ENCODE peak calls at places on chromosome 2, in four cellular contexts. One of them, this sample, is unnamed.

GRCh38 chr2:219701847-219702634 is 74.6 kb downstream of the SLC4A3 start:
- DNase-seq in HCT116: no peak
- DNase-seq in K562: no peak
- DNase-seq in HepG2: no peak
- DNase-seq in this sample: peak; percentile 10

GRCh38 chr2:240505946-240506345 is 51.8 kb downstream of the ANKMY1 start:
- DNase-seq in HCT116: no peak
- DNase-seq in K562: no peak
- DNase-seq in HepG2: no peak
- DNase-seq in this sample: no peak

GRCh38 chr2:202512176-202512575 is 122.6 kb upstream of the FAM117B start:
- DNase-seq in HCT116: no peak
- DNase-seq in K562: no peak
- DNase-seq in HepG2: no peak
- DNase-seq in this sample: no peak

GRCh38 chr2:162965151-162965550 is 126.6 kb upstream of the KCNH7 start:
- DNase-seq in HCT116: no peak
- DNase-seq in K562: no peak
- DNase-seq in HepG2: no peak
- DNase-seq in this sample: no peak

GRCh38 chr2:28613616-28614501 is 118.0 kb downstream of the PLB1 start:
- DNase-seq in HCT116: peak; percentile 47
- DNase-seq in K562: no peak
- DNase-seq in HepG2: peak; percentile 42
- DNase-seq in this sample: no peak

GRCh38 chr2:204486855-204487254 is 58.4 kb upstream of the PARD3B start:
- DNase-seq in HCT116: no peak
- DNase-seq in K562: no peak
- DNase-seq in HepG2: no peak
- DNase-seq in this sample: no peak

GRCh38 chr2:237712477-237713377 is 85.3 kb downstream of the LRRFIP1 start:
- DNase-seq in HCT116: no peak
- DNase-seq in K562: no peak
- DNase-seq in HepG2: no peak
- DNase-seq in this sample: peak; percentile 41

GRCh38 chr2:50396301-50396637 is 635.7 kb downstream of the NRXN1 start:
- DNase-seq in HCT116: no peak
- DNase-seq in K562: no peak
- DNase-seq in HepG2: no peak
- DNase-seq in this sample: no peak

GRCh38 chr2:1717129-1717528 is 27.2 kb downstream of the PXDN start:
- DNase-seq in HCT116: no peak
- DNase-seq in K562: no peak
- DNase-seq in HepG2: no peak
- DNase-seq in this sample: no peak

GRCh38 chr2:237214281-237214680 is 128.6 kb downstream of the COPS8 start:
- DNase-seq in HCT116: no peak
- DNase-seq in K562: no peak
- DNase-seq in HepG2: no peak
- DNase-seq in this sample: no peak

GRCh38 chr2:6676776-6677175 is 188.9 kb downstream of the CMPK2 start:
- DNase-seq in HCT116: no peak
- DNase-seq in K562: no peak
- DNase-seq in HepG2: no peak
- DNase-seq in this sample: no peak

GRCh38 chr2:158043181-158043948 is 58.3 kb upstream of the UPP2 start:
- DNase-seq in HCT116: no peak
- DNase-seq in K562: no peak
- DNase-seq in HepG2: no peak
- DNase-seq in this sample: no peak

GRCh38 chr2:72147971-72148369 is 308 bp upstream of the CYP26B1 start:
- DNase-seq in HCT116: no peak
- DNase-seq in K562: no peak
- DNase-seq in HepG2: no peak
- DNase-seq in this sample: no peak

GRCh38 chr2:85578243-85579180 is 1.1 kb downstream of the VAMP8 start:
- DNase-seq in HCT116: no peak
- DNase-seq in K562: peak; percentile 54
- DNase-seq in HepG2: no peak
- DNase-seq in this sample: no peak

GRCh38 chr2:146228659-146229058 is 1616.2 kb upstream of the ACVR2A start:
- DNase-seq in HCT116: no peak
- DNase-seq in K562: no peak
- DNase-seq in HepG2: no peak
- DNase-seq in this sample: no peak

GRCh38 chr2:109558076-109558882 is 55.5 kb downstream of the SEPTIN10 start:
- DNase-seq in HCT116: peak; percentile 68
- DNase-seq in K562: no peak
- DNase-seq in HepG2: peak; percentile 96
- DNase-seq in this sample: no peak

GRCh38 chr2:95303191-95303914 is 6.2 kb downstream of the KCNIP3 start:
- DNase-seq in HCT116: no peak
- DNase-seq in K562: no peak
- DNase-seq in HepG2: no peak
- DNase-seq in this sample: no peak

GRCh38 chr2:85438291-85439110 is 20.0 kb downstream of the SH2D6 start:
- DNase-seq in HCT116: no peak
- DNase-seq in K562: no peak
- DNase-seq in HepG2: peak; percentile 42
- DNase-seq in this sample: no peak

GRCh38 chr2:71778514-71779305 is 325.3 kb downstream of the DYSF start:
- DNase-seq in HCT116: no peak
- DNase-seq in K562: no peak
- DNase-seq in HepG2: no peak
- DNase-seq in this sample: no peak

GRCh38 chr2:231383701-231384435 is 11.6 kb upstream of the B3GNT7 start:
- DNase-seq in HCT116: no peak
- DNase-seq in K562: no peak
- DNase-seq in HepG2: no peak
- DNase-seq in this sample: no peak

GRCh38 chr2:238875161-238875530 is 27.3 kb downstream of the TWIST2 start:
- DNase-seq in HCT116: no peak
- DNase-seq in K562: peak; percentile 19
- DNase-seq in HepG2: no peak
- DNase-seq in this sample: no peak

GRCh38 chr2:71682341-71682740 is 229.0 kb downstream of the DYSF start:
- DNase-seq in HCT116: no peak
- DNase-seq in K562: no peak
- DNase-seq in HepG2: no peak
- DNase-seq in this sample: no peak

GRCh38 chr2:101048756-101049155 is 46.7 kb downstream of the RPL31 start:
- DNase-seq in HCT116: no peak
- DNase-seq in K562: no peak
- DNase-seq in HepG2: no peak
- DNase-seq in this sample: no peak

GRCh38 chr2:128374001-128374710 is 55.5 kb upstream of the HS6ST1 start:
- DNase-seq in HCT116: no peak
- DNase-seq in K562: no peak
- DNase-seq in HepG2: peak; percentile 32
- DNase-seq in this sample: no peak

GRCh38 chr2:238100821-238101771 is 956 bp downstream of the ESPNL start:
- DNase-seq in HCT116: no peak
- DNase-seq in K562: no peak
- DNase-seq in HepG2: no peak
- DNase-seq in this sample: peak; percentile 52

GRCh38 chr2:112777036-112777435 is 7.3 kb downstream of the IL1A start:
- DNase-seq in HCT116: no peak
- DNase-seq in K562: no peak
- DNase-seq in HepG2: no peak
- DNase-seq in this sample: no peak

GRCh38 chr2:104289646-104290565 is 564.0 kb upstream of the POU3F3 start:
- DNase-seq in HCT116: no peak
- DNase-seq in K562: no peak
- DNase-seq in HepG2: no peak
- DNase-seq in this sample: no peak

GRCh38 chr2:234676859-234677450 is 180.1 kb upstream of the ARL4C start:
- DNase-seq in HCT116: no peak
- DNase-seq in K562: no peak
- DNase-seq in HepG2: peak; percentile 94
- DNase-seq in this sample: no peak

GRCh38 chr2:69992310-69993047 is 31.0 kb upstream of the ASPRV1 start:
- DNase-seq in HCT116: no peak
- DNase-seq in K562: no peak
- DNase-seq in HepG2: no peak
- DNase-seq in this sample: no peak

DNA sequence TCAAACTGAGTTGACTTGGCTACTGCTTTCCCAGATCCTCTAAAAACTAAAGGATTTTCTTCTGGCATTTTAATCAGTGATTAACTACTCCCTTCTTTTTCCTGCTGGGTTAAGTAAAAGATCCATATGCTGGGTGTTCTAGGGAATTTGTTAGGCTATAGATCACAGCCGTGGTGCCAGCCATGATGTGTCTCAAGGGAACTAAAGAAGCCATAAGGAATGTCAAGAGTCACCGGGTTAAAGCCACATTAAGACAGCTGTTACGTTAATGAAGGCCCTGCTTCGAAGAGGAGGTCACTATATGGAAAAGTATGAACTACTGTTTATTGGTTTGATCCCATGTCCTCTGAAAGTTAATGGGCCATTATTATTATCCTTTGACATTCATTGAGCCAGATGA is 70.8 kb downstream of the PAX3 start:
- DNase-seq in HCT116: no peak
- DNase-seq in K562: no peak
- DNase-seq in HepG2: no peak
- DNase-seq in this sample: no peak
- TF ChIP-seq FOSL1 in HCT116: no peak
- TF ChIP-seq FOSL1 in K562: no peak
- TF ChIP-seq FOSL1 in HepG2: no peak
- TF ChIP-seq FOSL1 in this sample: no peak

GRCh38 chr2:218400167-218400929 is 680 bp downstream of the CTDSP1 start:
- DNase-seq in HCT116: no peak
- DNase-seq in K562: peak; percentile 58
- DNase-seq in HepG2: no peak
- DNase-seq in this sample: peak; percentile 80

GRCh38 chr2:218399391-218400166 is at the start of gene CTDSP1:
- DNase-seq in HCT116: peak; percentile 88
- DNase-seq in K562: peak; percentile 63
- DNase-seq in HepG2: peak; percentile 94
- DNase-seq in this sample: peak; percentile 76

GRCh38 chr2:218397502-218398436 is 1.9 kb upstream of the CTDSP1 start:
- DNase-seq in HCT116: peak; percentile 58
- DNase-seq in K562: peak; percentile 67
- DNase-seq in HepG2: peak; percentile 90
- DNase-seq in this sample: no peak

GRCh38 chr2:218396688-218397501 is 2.8 kb upstream of the CTDSP1 start:
- DNase-seq in HCT116: no peak
- DNase-seq in K562: no peak
- DNase-seq in HepG2: peak; percentile 62
- DNase-seq in this sample: no peak

GRCh38 chr2:218398437-218399390 is 954 bp upstream of the CTDSP1 start:
- DNase-seq in HCT116: peak; percentile 37
- DNase-seq in K562: peak; percentile 53
- DNase-seq in HepG2: peak; percentile 68
- DNase-seq in this sample: peak; percentile 69
- TF ChIP-seq FOSL1 in HCT116: no peak
- TF ChIP-seq FOSL1 in K562: peak; percentile 11
- TF ChIP-seq FOSL1 in HepG2: no peak
- TF ChIP-seq FOSL1 in this sample: no peak

DNA sequence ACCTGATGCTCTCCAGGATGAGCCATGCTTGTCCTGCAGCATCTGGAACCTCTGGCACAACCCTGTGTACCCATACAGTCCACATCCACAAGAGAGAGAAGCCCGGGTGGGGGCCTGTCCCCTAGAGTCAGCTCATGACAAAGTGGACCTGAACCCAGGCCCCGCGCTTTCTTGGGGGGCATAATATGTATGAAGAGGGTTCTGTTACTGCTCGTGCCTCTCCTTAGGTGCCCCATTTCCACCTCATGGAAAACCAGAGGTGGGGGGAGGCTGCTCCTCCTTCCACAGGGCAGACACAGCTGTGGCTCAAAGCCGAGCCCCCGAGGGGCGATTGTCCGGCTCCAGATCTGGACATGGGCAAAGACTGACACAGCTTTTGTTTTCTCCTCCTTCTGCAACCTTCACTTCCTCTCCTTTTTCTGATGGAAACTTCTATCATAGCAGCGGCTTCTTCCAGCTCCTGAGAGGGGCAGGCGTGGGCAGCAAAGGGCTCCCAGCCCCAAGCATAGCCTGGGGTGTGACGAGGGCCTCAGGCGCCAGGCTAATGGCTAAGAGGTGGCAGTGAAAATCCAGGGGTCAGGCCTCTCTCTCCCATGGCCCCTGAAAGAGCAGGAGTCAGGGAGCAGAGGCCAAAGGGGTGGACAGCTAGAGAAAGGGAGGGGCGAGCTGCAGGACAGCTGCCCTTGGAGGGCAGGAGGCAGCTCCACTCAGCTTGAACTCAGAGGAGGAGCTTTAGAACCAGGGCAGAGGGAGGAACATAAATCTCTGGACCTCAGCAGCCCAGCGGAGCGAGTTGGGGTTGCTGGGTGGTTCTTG is 155.5 kb downstream of the ZFP36L2 start:
- DNase-seq in HCT116: no peak
- DNase-seq in K562: no peak
- DNase-seq in HepG2: peak; percentile 56
- DNase-seq in this sample: no peak
- TF ChIP-seq FOSL1 in HCT116: no peak
- TF ChIP-seq FOSL1 in K562: no peak
- TF ChIP-seq FOSL1 in HepG2: no peak
- TF ChIP-seq FOSL1 in this sample: no peak

DNA sequence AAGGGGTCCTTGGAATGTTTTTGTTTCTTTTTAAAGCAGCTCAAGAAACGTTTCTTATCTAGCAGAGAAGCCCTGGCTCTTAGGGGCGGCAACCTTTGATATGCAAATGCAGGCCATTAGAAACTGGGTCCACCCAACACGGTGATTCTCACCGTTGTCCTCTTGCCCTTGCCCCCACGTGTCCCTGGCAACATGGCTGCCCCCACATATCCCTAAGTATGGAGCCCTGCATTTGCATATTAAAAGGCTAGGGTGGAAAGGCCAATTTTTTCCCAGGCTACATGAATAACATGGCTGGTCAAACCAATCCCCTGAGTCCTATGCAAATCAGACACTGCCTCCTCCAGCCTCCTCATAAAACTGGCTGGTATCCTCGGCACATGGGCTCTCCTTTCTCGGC is 230.1 kb upstream of the SPOPL start:
- DNase-seq in HCT116: no peak
- DNase-seq in K562: no peak
- DNase-seq in HepG2: no peak
- DNase-seq in this sample: no peak
- TF ChIP-seq FOSL1 in HCT116: no peak
- TF ChIP-seq FOSL1 in K562: no peak
- TF ChIP-seq FOSL1 in HepG2: no peak
- TF ChIP-seq FOSL1 in this sample: no peak

DNA sequence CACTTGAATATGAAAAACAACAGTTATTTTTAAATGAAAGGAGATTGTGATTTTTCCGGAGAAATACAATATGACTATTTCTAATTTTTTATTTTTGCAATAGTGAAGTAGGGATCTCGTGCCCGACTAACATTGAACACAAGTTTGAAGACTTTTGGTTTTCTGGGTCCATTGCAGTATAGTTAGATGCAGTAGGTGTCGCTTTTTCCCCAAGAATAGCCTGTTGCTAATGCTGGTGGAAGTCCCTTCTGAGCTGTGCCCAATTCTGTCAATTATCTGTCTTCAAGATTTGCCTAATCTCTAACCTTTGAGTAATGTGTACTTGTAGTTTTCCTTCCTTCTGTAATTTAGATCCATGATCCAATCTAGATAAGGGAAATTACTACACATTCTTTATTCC is 36.5 kb downstream of the SEMA4F start:
- DNase-seq in HCT116: peak; percentile 49
- DNase-seq in K562: peak; percentile 42
- DNase-seq in HepG2: peak; percentile 64
- DNase-seq in this sample: no peak
- TF ChIP-seq FOSL1 in HCT116: no peak
- TF ChIP-seq FOSL1 in K562: no peak
- TF ChIP-seq FOSL1 in HepG2: no peak
- TF ChIP-seq FOSL1 in this sample: no peak

This sample was measured in H1.